ENCODE peak calls at places on chromosomes 12 and 14, in five cellular contexts. K is GM23248, H is IMR-90, B is neuronal stem cell, Y is astrocyte. U is an unnamed sample. For H3K36me3, the result is how much of the 10 kb centered on the place peaks cover.

GRCh38 chr12:31923063-31923412 is 36.2 kb upstream of the RESF1 start:
- DNase-seq in K (peak), H (no peak), B (no peak), Y (no peak), U (no peak)

GRCh38 chr12:107774349-107775029 is at the start of gene ASCL4:
- DNase-seq in K (no peak), H (no peak), B (no peak), Y (no peak), U (no peak)

GRCh38 chr12:27595231-27595642 is 71.2 kb downstream of the PPFIBP1 start:
- DNase-seq in K (peak), H (peak), B (peak), Y (peak), U (peak)

GRCh38 chr12:87092421-87092820 is 836.2 kb upstream of the MGAT4C start:
- DNase-seq in K (no peak), H (no peak), B (no peak), Y (no peak), U (no peak)

GRCh38 chr12:20808521-20808920 is 2.0 kb upstream of the SLCO1B3 start:
- DNase-seq in K (no peak), H (no peak), B (no peak), Y (no peak), U (no peak)

GRCh38 chr12:71178162-71178561 is 20.4 kb upstream of the TSPAN8 start:
- DNase-seq in K (no peak), H (no peak), B (no peak), Y (no peak), U (no peak)

GRCh38 chr12:100982511-100983183 is 188.1 kb downstream of the ANO4 start:
- DNase-seq in K (no peak), H (no peak), B (no peak), Y (no peak), U (no peak)

GRCh38 chr12:120928864-120929652 is 24.9 kb upstream of the SPPL3 start:
- DNase-seq in K (no peak), H (no peak), B (no peak), Y (no peak), U (peak)

GRCh38 chr14:76194327-76194726 is 42.6 kb downstream of the GPATCH2L start:
- DNase-seq in K (no peak), H (no peak), B (no peak), Y (no peak), U (no peak)

GRCh38 chr14:80926706-80927384 is 14.7 kb downstream of the CEP128 start:
- DNase-seq in K (peak), H (peak), B (no peak), Y (peak), U (no peak)

GRCh38 chr12:84913151-84913550 is 552 bp upstream of the SLC6A15 start:
- DNase-seq in K (no peak), H (no peak), B (no peak), Y (no peak), U (no peak)

GRCh38 chr12:84910549-84911241 is 1.9 kb downstream of the SLC6A15 start:
- DNase-seq in K (peak), H (no peak), B (no peak), Y (peak), U (no peak)

GRCh38 chr12:84911331-84912190 is 1.0 kb downstream of the SLC6A15 start:
- DNase-seq in K (peak), H (peak), B (peak), Y (peak), U (peak)

DNA sequence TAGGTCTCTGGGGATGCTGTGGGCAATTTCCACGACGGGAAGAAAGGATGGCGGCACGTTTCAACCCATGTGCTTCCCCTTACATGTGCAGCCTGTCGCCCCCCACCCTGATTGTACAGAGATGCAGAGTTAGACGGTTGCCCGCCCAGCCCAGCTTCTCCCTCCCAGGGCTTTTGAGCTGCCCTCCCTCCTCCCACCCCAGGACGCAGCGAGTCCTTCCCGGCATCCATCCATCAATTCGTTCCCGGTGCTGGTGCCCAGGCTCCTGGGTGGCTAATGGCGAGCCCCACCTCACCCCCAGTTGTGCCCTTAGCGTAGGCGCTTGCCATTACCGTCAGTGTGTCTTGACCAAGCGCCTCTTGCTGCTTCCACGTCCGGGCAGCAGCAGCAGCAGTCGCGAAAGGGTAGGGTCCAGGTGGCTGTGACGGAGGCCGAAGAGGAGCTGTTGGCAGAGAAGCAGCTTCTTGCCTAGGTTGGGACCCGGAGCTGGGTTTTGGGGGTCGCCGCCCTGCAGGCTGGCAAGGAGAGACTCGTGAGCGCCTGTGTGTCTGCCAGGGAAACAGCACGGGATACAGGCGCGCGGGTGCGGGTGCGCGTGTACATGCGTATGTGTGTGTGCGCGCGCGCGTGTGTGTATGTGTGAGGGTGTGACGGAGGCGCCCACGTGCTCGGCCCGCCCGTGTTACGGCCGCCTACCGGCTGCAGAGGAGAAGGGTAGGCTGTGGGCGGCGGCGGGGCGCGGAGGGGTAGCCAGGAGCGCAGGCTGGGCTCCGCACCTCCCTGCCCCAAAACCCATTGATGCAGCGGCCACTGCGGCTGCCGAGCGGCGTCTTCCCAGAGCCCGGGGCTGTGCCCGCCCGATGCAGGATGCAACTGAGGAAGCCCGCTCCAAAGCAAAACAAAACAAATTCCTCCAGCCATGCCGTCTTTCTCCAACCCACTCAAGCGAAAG is at the start of gene SLC6A15:
- DNase-seq in K (peak), H (peak), B (peak), Y (peak), U (no peak)
- H2AFZ ChIP-seq in K (peak), H (peak), B (peak), Y (peak), U (peak)

GRCh38 chr12:132653567-132654290 is 33.4 kb downstream of the POLE start:
- DNase-seq in K (no peak), H (no peak), B (no peak), Y (peak), U (no peak)
- H3K36me3 ChIP-seq in K (under half), H (under half), B (under half), Y (under half), U (half or more)

GRCh38 chr12:43290836-43291235 is 261.2 kb downstream of the ADAMTS20 start:
- DNase-seq in K (peak), H (peak), B (no peak), Y (no peak), U (no peak)

GRCh38 chr12:43287991-43288390 is 264.0 kb downstream of the ADAMTS20 start:
- DNase-seq in K (no peak), H (peak), B (no peak), Y (no peak), U (no peak)

GRCh38 chr12:43289412-43289811 is 262.6 kb downstream of the ADAMTS20 start:
- DNase-seq in K (peak), H (peak), B (no peak), Y (peak), U (no peak)

GRCh38 chr12:43291516-43291915 is 260.5 kb downstream of the ADAMTS20 start:
- DNase-seq in K (peak), H (peak), B (no peak), Y (peak), U (no peak)

GRCh38 chr12:43288666-43289065 is 263.3 kb downstream of the ADAMTS20 start:
- DNase-seq in K (no peak), H (peak), B (no peak), Y (no peak), U (no peak)
- H2AFZ ChIP-seq in K (peak), H (peak), B (peak), Y (no peak), U (no peak)

GRCh38 chr12:57518176-57518919 is 2.0 kb downstream of the DDIT3 start:
- DNase-seq in K (peak), H (no peak), B (no peak), Y (no peak), U (no peak)
- H3K36me3 ChIP-seq in K (under half), H (under half), B (under half), Y (under half), U (under half)

DNA sequence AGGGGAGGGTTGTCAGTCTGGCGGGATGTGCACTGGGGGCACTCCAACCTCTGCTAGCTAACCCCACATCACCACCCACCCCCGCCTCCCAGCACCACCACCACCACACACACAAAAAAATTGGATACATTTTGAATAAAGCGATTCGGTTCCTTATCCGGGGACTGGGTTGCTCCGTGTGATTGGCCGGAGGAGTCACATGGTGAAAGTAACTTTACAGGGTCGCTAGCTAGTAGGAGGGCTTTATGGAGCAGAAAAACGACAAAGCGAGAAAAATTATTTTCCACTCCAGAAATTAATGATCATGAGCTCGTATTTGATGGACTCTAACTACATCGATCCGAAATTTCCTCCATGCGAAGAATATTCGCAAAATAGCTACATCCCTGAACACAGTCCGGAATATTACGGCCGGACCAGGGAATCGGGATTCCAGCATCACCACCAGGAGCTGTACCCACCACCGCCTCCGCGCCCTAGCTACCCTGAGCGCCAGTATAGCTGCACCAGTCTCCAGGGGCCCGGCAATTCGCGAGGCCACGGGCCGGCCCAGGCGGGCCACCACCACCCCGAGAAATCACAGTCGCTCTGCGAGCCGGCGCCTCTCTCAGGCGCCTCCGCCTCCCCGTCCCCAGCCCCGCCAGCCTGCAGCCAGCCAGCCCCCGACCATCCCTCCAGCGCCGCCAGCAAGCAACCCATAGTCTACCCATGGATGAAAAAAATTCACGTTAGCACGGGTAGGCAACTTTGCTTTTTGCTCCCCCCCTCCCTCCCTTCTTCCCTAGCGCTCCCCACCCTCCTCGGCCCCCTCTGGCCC is at the start of gene HOXC4:
- DNase-seq in K (peak), H (peak), B (no peak), Y (peak), U (no peak)
- H2AFZ ChIP-seq in K (peak), H (peak), B (peak), Y (peak), U (peak)

DNA sequence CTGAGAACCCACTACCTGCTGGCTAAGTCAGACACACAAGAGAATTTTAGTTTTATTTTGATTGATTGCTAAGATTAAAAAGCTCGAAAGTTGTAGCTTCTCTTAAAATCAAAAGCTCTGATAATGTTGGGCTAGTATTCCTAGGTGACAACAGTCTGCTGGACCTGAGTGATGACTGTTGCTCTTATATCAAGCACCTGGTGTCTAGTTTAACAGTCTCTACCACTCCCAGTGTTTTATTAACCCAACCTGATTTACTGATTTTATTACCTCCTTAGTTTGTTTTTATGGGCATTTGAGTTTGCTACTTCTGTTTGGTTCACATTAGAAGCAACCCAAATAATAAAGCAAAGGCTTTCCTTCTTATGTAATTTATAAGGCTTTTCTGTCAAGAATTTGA is 41.8 kb downstream of the ATP6V1D start:
- DNase-seq in K (no peak), H (no peak), B (no peak), Y (no peak), U (peak)
- H3K36me3 ChIP-seq in K (under half), H (under half), B (under half), Y (under half), U (under half)